ENCODE peak calls at places on chromosome 9, in nine cellular contexts. O is A549; T is fibroblast of lung; G is cerebellar cortex; N is CD8-positive, alpha-beta memory T cell; A is stimulated activated CD8-positive, alpha-beta memory T cell treated with anti-CD3 and anti-CD28 coated beads, Interleukin-15, amount 100 ng/mL, for 4 hours; H is tibial artery; X is activated CD4-positive, alpha-beta T cell treated with anti-CD3 and anti-CD28 coated beads, Interleukin-2, amount 50 U/mL, for 48 hours; Y is activated T-cell treated with anti-CD3 and anti-CD28 coated beads for 24 hours. R is an unnamed sample.

GRCh38 chr9:112338561-112338960 is 5.1 kb upstream of the PTBP3 start:
- DNase-seq in O (peak), T (peak), G (no peak), N (no peak), A (no peak), H (no peak), X (no peak), Y (no peak), R (peak)

GRCh38 chr9:91900057-91900816 is 49.8 kb downstream of the ROR2 start:
- DNase-seq in O (no peak), T (no peak), G (no peak), N (no peak), A (no peak), H (no peak), X (no peak), Y (no peak), R (no peak)

GRCh38 chr9:33111621-33112020 is 35.1 kb upstream of the SMU1 start:
- DNase-seq in O (no peak), T (no peak), G (no peak), N (no peak), A (no peak), H (no peak), X (no peak), Y (no peak), R (no peak)

GRCh38 chr9:6114424-6114823 is 99.0 kb upstream of the RANBP6 start:
- DNase-seq in O (no peak), T (no peak), G (no peak), N (no peak), A (no peak), H (no peak), X (no peak), Y (no peak), R (no peak)

GRCh38 chr9:73969936-73970335 is 527.2 kb upstream of the RORB start:
- DNase-seq in O (no peak), T (no peak), G (no peak), N (no peak), A (no peak), H (no peak), X (no peak), Y (no peak), R (no peak)

GRCh38 chr9:93949694-93950449 is 5.3 kb downstream of the BARX1 start:
- DNase-seq in O (no peak), T (no peak), G (no peak), N (no peak), A (no peak), H (no peak), X (no peak), Y (no peak), R (no peak)

GRCh38 chr9:109014267-109015025 is 1.1 kb upstream of the CTNNAL1 start:
- DNase-seq in O (peak), T (peak), G (peak), N (no peak), A (no peak), H (peak), X (no peak), Y (no peak), R (peak)

GRCh38 chr9:33785914-33786313 is 9.4 kb upstream of the PRSS3 start:
- DNase-seq in O (peak), T (peak), G (peak), N (no peak), A (no peak), H (no peak), X (no peak), Y (no peak), R (no peak)

GRCh38 chr9:138077898-138078540 is 200.4 kb downstream of the CACNA1B start:
- DNase-seq in O (no peak), T (no peak), G (no peak), N (no peak), A (no peak), H (peak), X (no peak), Y (no peak), R (no peak)

GRCh38 chr9:112334319-112334828 is 955 bp upstream of the PTBP3 start:
- DNase-seq in O (peak), T (peak), G (peak), N (peak), A (no peak), H (no peak), X (peak), Y (peak), R (peak)

GRCh38 chr9:21688108-21689102 is 114.0 kb upstream of the MTAP start:
- DNase-seq in O (peak), T (peak), G (peak), N (no peak), A (no peak), H (no peak), X (no peak), Y (no peak), R (peak)

GRCh38 chr9:76913467-76913866 is 7.6 kb upstream of the PRUNE2 start:
- DNase-seq in O (no peak), T (no peak), G (no peak), N (no peak), A (no peak), H (no peak), X (no peak), Y (no peak), R (no peak)

GRCh38 chr9:18441245-18441644 is 32.7 kb upstream of the ADAMTSL1 start:
- DNase-seq in O (no peak), T (peak), G (no peak), N (no peak), A (no peak), H (no peak), X (no peak), Y (no peak), R (peak)

GRCh38 chr9:17251100-17251499 is 116.3 kb downstream of the CNTLN start:
- DNase-seq in O (no peak), T (peak), G (no peak), N (no peak), A (no peak), H (no peak), X (no peak), Y (no peak), R (peak)

GRCh38 chr9:26685857-26686256 is 206.7 kb downstream of the CAAP1 start:
- DNase-seq in O (peak), T (no peak), G (no peak), N (no peak), A (no peak), H (no peak), X (no peak), Y (no peak), R (peak)

GRCh38 chr9:100014846-100015245 is 84.0 kb downstream of the ERP44 start:
- DNase-seq in O (no peak), T (no peak), G (no peak), N (no peak), A (no peak), H (no peak), X (no peak), Y (no peak), R (no peak)

GRCh38 chr9:129143031-129143441 is 31.8 kb downstream of the PTPA start:
- DNase-seq in O (peak), T (peak), G (peak), N (peak), A (peak), H (peak), X (peak), Y (peak), R (peak)

GRCh38 chr9:125525846-125526619 is 181.0 kb downstream of the MAPKAP1 start:
- DNase-seq in O (no peak), T (peak), G (peak), N (no peak), A (no peak), H (no peak), X (no peak), Y (no peak), R (peak)

GRCh38 chr9:98087420-98088354 is 31.2 kb downstream of the NANS start:
- DNase-seq in O (no peak), T (peak), G (no peak), N (peak), A (peak), H (peak), X (no peak), Y (no peak), R (peak)

GRCh38 chr9:121636411-121636865 is 15.0 kb upstream of the DAB2IP start:
- DNase-seq in O (no peak), T (peak), G (no peak), N (no peak), A (no peak), H (peak), X (no peak), Y (no peak), R (no peak)

GRCh38 chr9:97737429-97737828 is 40.3 kb upstream of the XPA start:
- DNase-seq in O (peak), T (no peak), G (no peak), N (no peak), A (no peak), H (no peak), X (no peak), Y (no peak), R (no peak)

GRCh38 chr9:135670721-135671590 is 7.8 kb downstream of the LCN9 start:
- DNase-seq in O (no peak), T (no peak), G (no peak), N (no peak), A (no peak), H (no peak), X (no peak), Y (no peak), R (no peak)

GRCh38 chr9:109751253-109751652 is 28.7 kb upstream of the PALM2AKAP2 start:
- DNase-seq in O (no peak), T (peak), G (no peak), N (no peak), A (no peak), H (no peak), X (no peak), Y (no peak), R (peak)

R was measured in astrocyte of the spinal cord.